ENCODE peak calls at places on chromosomes 2 and 18, in seven cellular contexts. One of them, this sample, is unnamed.

GRCh38 chr2:218743072-218743471 is 32.4 kb downstream of the TTLL4 start:
- DNase-seq in mesothelial cell of epicardium: no peak
- DNase-seq in AG09319: no peak
- DNase-seq in iris pigment epithelial cell: no peak
- DNase-seq in endodermal cell: no peak
- DNase-seq in NK-92 treated with Interleukin-12 subunit alpha and Interleukin-12 subunit beta, amount 100 ng/mL, for 24 hours: no peak
- DNase-seq in naive thymus-derived CD8-positive, alpha-beta T cell: no peak
- DNase-seq in this sample: no peak

GRCh38 chr2:120223034-120223912 is at the start of gene TMEM185B:
- DNase-seq in AG09319: peak; percentile 55
- DNase-seq in endodermal cell: peak; percentile 95
- DNase-seq in NK-92 treated with Interleukin-12 subunit alpha and Interleukin-12 subunit beta, amount 100 ng/mL, for 24 hours: peak; percentile 85
- DNase-seq in naive thymus-derived CD8-positive, alpha-beta T cell: peak; percentile 90
- DNase-seq in iris pigment epithelial cell: peak; percentile 81
- DNase-seq in mesothelial cell of epicardium: peak; percentile 73
- DNase-seq in this sample: peak; percentile 90

GRCh38 chr2:218405365-218406208 is 5.9 kb downstream of the CTDSP1 start:
- DNase-seq in NK-92 treated with Interleukin-12 subunit alpha and Interleukin-12 subunit beta, amount 100 ng/mL, for 24 hours: no peak
- DNase-seq in naive thymus-derived CD8-positive, alpha-beta T cell: peak; percentile 53
- DNase-seq in iris pigment epithelial cell: no peak
- DNase-seq in endodermal cell: peak; percentile 74
- DNase-seq in mesothelial cell of epicardium: no peak
- DNase-seq in AG09319: no peak
- DNase-seq in this sample: no peak

GRCh38 chr2:64243081-64244048 is 99.1 kb upstream of the PELI1 start:
- DNase-seq in endodermal cell: peak; percentile 26
- DNase-seq in mesothelial cell of epicardium: no peak
- DNase-seq in AG09319: no peak
- DNase-seq in iris pigment epithelial cell: no peak
- DNase-seq in naive thymus-derived CD8-positive, alpha-beta T cell: no peak
- DNase-seq in NK-92 treated with Interleukin-12 subunit alpha and Interleukin-12 subunit beta, amount 100 ng/mL, for 24 hours: no peak
- DNase-seq in this sample: no peak

GRCh38 chr2:38498039-38498438 is 104.7 kb downstream of the HNRNPLL start:
- DNase-seq in iris pigment epithelial cell: no peak
- DNase-seq in AG09319: no peak
- DNase-seq in naive thymus-derived CD8-positive, alpha-beta T cell: no peak
- DNase-seq in NK-92 treated with Interleukin-12 subunit alpha and Interleukin-12 subunit beta, amount 100 ng/mL, for 24 hours: no peak
- DNase-seq in endodermal cell: no peak
- DNase-seq in mesothelial cell of epicardium: no peak
- DNase-seq in this sample: no peak

GRCh38 chr18:68604256-68604655 is 110.7 kb downstream of the TMX3 start:
- DNase-seq in AG09319: peak; percentile 5
- DNase-seq in naive thymus-derived CD8-positive, alpha-beta T cell: no peak
- DNase-seq in NK-92 treated with Interleukin-12 subunit alpha and Interleukin-12 subunit beta, amount 100 ng/mL, for 24 hours: no peak
- DNase-seq in iris pigment epithelial cell: peak; percentile 35
- DNase-seq in mesothelial cell of epicardium: no peak
- DNase-seq in endodermal cell: no peak
- DNase-seq in this sample: no peak

GRCh38 chr2:239917957-239918481 is 107.1 kb downstream of the NDUFA10 start:
- DNase-seq in endodermal cell: no peak
- DNase-seq in naive thymus-derived CD8-positive, alpha-beta T cell: no peak
- DNase-seq in NK-92 treated with Interleukin-12 subunit alpha and Interleukin-12 subunit beta, amount 100 ng/mL, for 24 hours: no peak
- DNase-seq in AG09319: no peak
- DNase-seq in iris pigment epithelial cell: no peak
- DNase-seq in mesothelial cell of epicardium: no peak
- DNase-seq in this sample: no peak

GRCh38 chr2:157789933-157790511 is 86.1 kb downstream of the ACVR1 start:
- DNase-seq in AG09319: no peak
- DNase-seq in naive thymus-derived CD8-positive, alpha-beta T cell: peak; percentile 5
- DNase-seq in NK-92 treated with Interleukin-12 subunit alpha and Interleukin-12 subunit beta, amount 100 ng/mL, for 24 hours: no peak
- DNase-seq in mesothelial cell of epicardium: no peak
- DNase-seq in endodermal cell: no peak
- DNase-seq in iris pigment epithelial cell: no peak
- DNase-seq in this sample: no peak

This sample was measured in activated T-helper 1 cell treated with anti-CD3 and anti-CD28 coated beads, Interleukin-12 subunit alpha, Interleukin-12 subunit beta, Interleukin-2, Interleukin-4 antibody, amounts not matched to agents 30 ng/mL and 10 ng/mL and 1 ng/mL, durations not matched to agents 14 hours and 24 hours and 36 hours.